ENCODE peak calls at places on chromosomes 16 and 17, in nine cellular contexts. H is mammary epithelial cell, C is tibial artery, V is esophagus squamous epithelium, X is astrocyte of the cerebellum, U is IMR-90, Y is GM12865, N is fibroblast of mammary gland, B is fibroblast of the aortic adventitia. G is an unnamed sample.

GRCh38 chr17:2609091-2609490 is 15.6 kb downstream of the PAFAH1B1 start:
- DNase-seq in H (no peak), C (no peak), V (no peak), X (no peak), U (no peak), Y (no peak), N (no peak), B (no peak), G (no peak)

GRCh38 chr17:21288581-21289017 is 4.1 kb downstream of the MAP2K3 start:
- DNase-seq in H (no peak), C (no peak), V (no peak), X (no peak), U (no peak), Y (peak; percentile 54), N (no peak), B (no peak), G (no peak)

GRCh38 chr16:73288435-73288834 is 240.5 kb upstream of the ZFHX3 start:
- DNase-seq in H (no peak), C (no peak), V (no peak), X (no peak), U (no peak), Y (no peak), N (no peak), B (no peak), G (no peak)

GRCh38 chr16:31700530-31701388 is 172.8 kb upstream of the ZNF267 start:
- DNase-seq in H (peak; percentile 86), C (no peak), V (peak; percentile 40), X (peak; percentile 68), U (peak; percentile 49), Y (peak; percentile 92), N (peak; percentile 42), B (peak; percentile 25), G (no peak)

GRCh38 chr16:72689851-72690250 is 358.1 kb downstream of the ZFHX3 start:
- DNase-seq in H (no peak), C (no peak), V (no peak), X (no peak), U (peak; percentile 17), Y (no peak), N (peak; percentile 35), B (peak; percentile 60), G (no peak)

GRCh38 chr16:27242868-27243590 is 25.5 kb downstream of the NSMCE1 start:
- DNase-seq in H (no peak), C (peak; percentile 82), V (no peak), X (peak; percentile 96), U (peak; percentile 98), Y (no peak), N (peak; percentile 96), B (peak; percentile 88), G (no peak)

GRCh38 chr17:11332706-11333105 is 91.7 kb downstream of the SHISA6 start:
- DNase-seq in H (no peak), C (no peak), V (no peak), X (no peak), U (no peak), Y (no peak), N (no peak), B (no peak), G (no peak)

GRCh38 chr16:47711809-47712208 is 250.7 kb downstream of the PHKB start:
- DNase-seq in H (no peak), C (no peak), V (no peak), X (no peak), U (no peak), Y (no peak), N (no peak), B (no peak), G (no peak)

GRCh38 chr17:74937064-74938051 is 1.7 kb downstream of the OTOP3 start:
- DNase-seq in H (no peak), C (no peak), V (no peak), X (no peak), U (no peak), Y (no peak), N (no peak), B (no peak), G (no peak)
- H3K4me3 ChIP-seq in H (no peak overlapping the region), C (no peak overlapping the region), V (no peak overlapping the region), X (no peak overlapping the region), U (no peak overlapping the region), Y (no peak overlapping the region), N (no peak overlapping the region), B (no peak overlapping the region), G (no peak overlapping the region)

DNA sequence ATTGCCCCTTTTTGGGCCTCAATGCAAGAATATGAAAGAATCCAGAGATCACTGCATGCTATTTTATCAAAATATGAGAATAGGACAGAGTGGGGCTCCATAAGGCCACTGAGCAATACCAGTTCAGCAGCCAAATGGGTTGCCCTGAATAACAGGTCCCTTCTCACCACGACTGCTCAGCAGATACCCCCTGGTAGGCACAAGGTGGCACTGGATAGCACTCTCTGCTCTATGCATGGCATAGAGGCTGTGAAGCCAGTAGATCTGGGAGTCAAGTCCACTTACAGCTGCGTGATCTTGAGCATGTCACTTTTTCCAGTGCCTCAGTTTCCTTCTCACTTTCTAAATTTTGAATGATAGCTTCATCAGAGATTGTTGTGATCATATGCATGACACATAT is 84.7 kb upstream of the ASIC2 start:
- DNase-seq in H (no peak), C (no peak), V (no peak), X (no peak), U (no peak), Y (no peak), N (no peak), B (no peak), G (no peak)
- TF ChIP-seq CTCF in H (no peak), C (no peak), V (no peak), X (no peak), U (no peak), Y (no peak), N (no peak), B (no peak), G (no peak)

DNA sequence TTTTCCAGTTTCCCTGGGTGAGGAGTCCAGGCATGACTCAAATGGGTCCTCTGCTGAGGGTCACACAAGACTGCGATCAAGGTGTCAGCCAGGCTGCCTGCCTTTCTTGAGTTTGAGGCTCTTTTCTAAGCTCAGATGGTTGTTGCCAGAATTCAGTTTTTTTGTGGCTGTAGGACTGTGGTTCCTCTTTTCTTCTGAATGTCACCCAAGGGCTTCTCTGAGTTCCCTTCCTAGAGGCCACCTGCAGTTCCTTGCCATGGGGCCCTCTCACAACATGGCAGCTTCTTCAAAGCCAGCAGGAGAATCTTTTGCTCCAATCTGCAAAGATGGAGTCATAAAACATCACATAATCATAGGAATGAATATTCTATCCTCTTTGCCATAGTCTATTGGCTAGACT is 17.5 kb downstream of the LIMD2 start:
- DNase-seq in H (no peak), C (no peak), V (no peak), X (no peak), U (no peak), Y (no peak), N (no peak), B (no peak), G (no peak)
- H3K4me3 ChIP-seq in H (no peak overlapping the region), C (no peak overlapping the region), V (no peak overlapping the region), X (no peak overlapping the region), U (no peak overlapping the region), Y (no peak overlapping the region), N (no peak overlapping the region), B (no peak overlapping the region), G (no peak overlapping the region)

DNA sequence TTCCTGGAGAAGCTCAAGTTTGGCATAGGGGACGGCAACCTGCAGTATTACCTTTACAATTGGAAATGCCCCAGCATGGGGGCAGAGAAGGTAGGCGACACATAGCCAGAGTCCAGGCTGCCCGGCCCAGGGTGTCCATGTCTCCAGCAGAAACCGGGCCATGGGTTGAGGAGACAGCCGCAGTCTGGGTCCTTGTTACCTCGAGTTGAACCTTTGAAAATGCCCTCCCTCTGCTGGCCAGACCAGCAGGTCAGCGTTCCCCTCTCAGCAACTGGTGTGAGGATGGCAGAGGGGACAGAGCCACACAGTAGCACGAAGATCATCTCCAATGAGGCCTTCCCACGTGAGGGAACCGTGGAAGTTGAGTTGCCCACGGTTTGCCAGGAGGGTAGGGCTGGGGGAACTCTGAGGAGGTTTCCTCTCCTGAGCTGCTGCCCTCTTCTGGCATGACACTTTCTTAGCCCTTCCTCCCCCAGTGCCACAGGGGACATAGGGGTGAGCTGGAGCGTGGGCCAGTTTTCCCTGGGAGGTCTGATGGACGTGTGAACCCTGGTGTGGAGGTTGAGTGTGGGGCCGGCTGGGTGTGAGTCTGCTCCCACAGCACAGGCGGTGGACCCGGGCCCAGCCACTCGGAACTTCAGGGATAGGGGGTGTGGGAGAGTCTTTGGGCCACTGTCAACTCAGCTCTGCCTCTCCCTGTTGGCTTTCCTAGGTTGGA is 27.2 kb downstream of the PLCD3 start:
- DNase-seq in H (no peak), C (no peak), V (no peak), X (no peak), U (no peak), Y (no peak), N (no peak), B (no peak), G (no peak)
- TF ChIP-seq CTCF in H (peak; percentile 10), C (no peak), V (no peak), X (no peak), U (no peak), Y (no peak), N (no peak), B (no peak), G (peak; percentile 14)

GRCh38 chr17:61720016-61720795 is 129.2 kb upstream of the NACA2 start:
- DNase-seq in H (no peak), C (no peak), V (no peak), X (no peak), U (peak; percentile 84), Y (no peak), N (peak; percentile 5), B (no peak), G (no peak)

GRCh38 chr17:61717352-61717751 is 126.3 kb upstream of the NACA2 start:
- DNase-seq in H (no peak), C (no peak), V (no peak), X (no peak), U (no peak), Y (no peak), N (no peak), B (no peak), G (no peak)

GRCh38 chr17:61716225-61716829 is 125.3 kb upstream of the NACA2 start:
- DNase-seq in H (no peak), C (no peak), V (no peak), X (no peak), U (no peak), Y (no peak), N (no peak), B (no peak), G (no peak)

GRCh38 chr17:61715348-61715747 is 124.3 kb upstream of the NACA2 start:
- DNase-seq in H (no peak), C (no peak), V (no peak), X (no peak), U (no peak), Y (no peak), N (no peak), B (no peak), G (no peak)

DNA sequence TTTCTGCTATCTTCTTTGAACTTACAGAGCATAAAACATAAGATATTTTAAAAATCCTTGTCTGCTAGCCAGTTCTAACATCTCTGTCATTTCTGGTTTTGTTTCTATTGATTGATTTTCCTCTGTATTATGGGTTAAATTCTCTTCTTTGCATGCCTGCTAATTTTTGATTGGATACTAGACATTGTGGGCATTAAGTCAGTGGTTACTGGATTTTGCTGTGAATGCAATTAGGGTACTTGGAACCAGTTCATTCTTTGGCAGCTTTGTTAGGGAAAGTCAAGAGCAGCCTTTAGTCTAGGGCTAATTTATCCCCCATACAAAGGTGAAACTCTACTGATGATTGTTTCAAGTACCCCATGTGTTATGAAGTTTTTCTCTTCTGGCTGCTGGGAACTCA is 127.0 kb upstream of the NACA2 start:
- DNase-seq in H (no peak), C (no peak), V (no peak), X (no peak), U (no peak), Y (no peak), N (no peak), B (no peak), G (no peak)
- H3K4me3 ChIP-seq in H (no peak overlapping the region), C (no peak overlapping the region), V (no peak overlapping the region), X (no peak overlapping the region), U (no peak overlapping the region), Y (no peak overlapping the region), N (no peak overlapping the region), B (no peak overlapping the region), G (no peak overlapping the region)